ENCODE peak calls at places on chromosome 11, in five cellular contexts. Z is Peyer's patch; L is right atrium auricular region; D is CD8-positive, alpha-beta memory T cell; V is brain microvascular endothelial cell. P is an unnamed sample. For H3K27me3, the result is how much of the 10 kb centered on the place peaks cover.

GRCh38 chr11:92253945-92254344 is 29.3 kb downstream of the FAT3 start:
- DNase-seq in D (no peak), Z (no peak), L (no peak), V (no peak), P (no peak)

GRCh38 chr11:104380358-104380757 is 216.4 kb upstream of the PDGFD start:
- DNase-seq in V (no peak), D (no peak), Z (no peak), L (no peak), P (no peak)

GRCh38 chr11:116187026-116187425 is 585.8 kb downstream of the BUD13 start:
- DNase-seq in V (no peak), L (no peak), Z (no peak), D (no peak), P (no peak)

GRCh38 chr11:133936136-133936535 is 20.6 kb downstream of the IGSF9B start:
- DNase-seq in V (no peak), D (no peak), Z (no peak), L (no peak), P (no peak)

GRCh38 chr11:11243258-11243789 is 109.7 kb downstream of the CSNK2A3 start:
- DNase-seq in D (no peak), Z (no peak), L (peak), V (no peak), P (no peak)

GRCh38 chr11:11396290-11397042 is 43.4 kb upstream of the CSNK2A3 start:
- DNase-seq in V (peak), Z (no peak), D (no peak), L (no peak), P (no peak)

GRCh38 chr11:33847251-33847650 is 44.6 kb downstream of the LMO2 start:
- DNase-seq in V (no peak), L (no peak), D (no peak), Z (no peak), P (no peak)

GRCh38 chr11:83257638-83258229 is 28.4 kb downstream of the CCDC90B start:
- DNase-seq in Z (no peak), D (no peak), V (peak), L (no peak), P (no peak)

GRCh38 chr11:18270102-18270501 is 4.0 kb downstream of the SAA1 start:
- DNase-seq in V (no peak), Z (no peak), L (no peak), D (no peak), P (no peak)

GRCh38 chr11:60922906-60923305 is 1.4 kb upstream of the TMEM132A start:
- DNase-seq in L (no peak), V (no peak), Z (peak), D (no peak), P (no peak)

GRCh38 chr11:107741044-107741823 is 29.4 kb upstream of the SLN start:
- DNase-seq in D (no peak), Z (no peak), L (no peak), V (peak), P (no peak)

GRCh38 chr11:83609181-83609580 is 323.0 kb upstream of the CCDC90B start:
- DNase-seq in V (no peak), L (no peak), Z (no peak), D (no peak), P (no peak)

GRCh38 chr11:102868359-102868758 is 6.4 kb downstream of the MMP12 start:
- DNase-seq in Z (no peak), V (no peak), L (no peak), D (no peak), P (no peak)
- H3K27ac ChIP-seq in Z (no peak), V (no peak), L (no peak), D (no peak), P (no peak)

GRCh38 chr11:123375832-123376231 is 54.2 kb upstream of the GRAMD1B start:
- DNase-seq in L (no peak), V (no peak), Z (no peak), D (no peak), P (no peak)

GRCh38 chr11:123371506-123372297 is 58.4 kb upstream of the GRAMD1B start:
- DNase-seq in V (no peak), Z (no peak), L (no peak), D (no peak), P (no peak)

GRCh38 chr11:123377355-123377754 is 52.7 kb upstream of the GRAMD1B start:
- DNase-seq in V (no peak), L (no peak), D (no peak), Z (no peak), P (no peak)

GRCh38 chr11:123374622-123374968 is 55.5 kb upstream of the GRAMD1B start:
- DNase-seq in Z (no peak), L (no peak), V (no peak), D (no peak), P (no peak)

GRCh38 chr11:123373754-123374621 is 56.1 kb upstream of the GRAMD1B start:
- DNase-seq in D (no peak), L (no peak), Z (no peak), V (no peak), P (no peak)
- H3K27me3 ChIP-seq in D (under half), L (under half), Z (under half), V (under half), P (under half)

GRCh38 chr11:79244805-79245197 is 196.0 kb downstream of the TENM4 start:
- DNase-seq in V (no peak), Z (no peak), D (no peak), L (no peak), P (no peak)
- H3K27ac ChIP-seq in V (peak), Z (no peak), D (no peak), L (no peak), P (no peak)

GRCh38 chr11:555500-556174 is 4.9 kb downstream of the LMNTD2 start:
- DNase-seq in Z (no peak), L (no peak), V (no peak), D (no peak), P (no peak)
- H3K27me3 ChIP-seq in Z (under half), L (under half), V (under half), D (under half), P (under half)

DNA sequence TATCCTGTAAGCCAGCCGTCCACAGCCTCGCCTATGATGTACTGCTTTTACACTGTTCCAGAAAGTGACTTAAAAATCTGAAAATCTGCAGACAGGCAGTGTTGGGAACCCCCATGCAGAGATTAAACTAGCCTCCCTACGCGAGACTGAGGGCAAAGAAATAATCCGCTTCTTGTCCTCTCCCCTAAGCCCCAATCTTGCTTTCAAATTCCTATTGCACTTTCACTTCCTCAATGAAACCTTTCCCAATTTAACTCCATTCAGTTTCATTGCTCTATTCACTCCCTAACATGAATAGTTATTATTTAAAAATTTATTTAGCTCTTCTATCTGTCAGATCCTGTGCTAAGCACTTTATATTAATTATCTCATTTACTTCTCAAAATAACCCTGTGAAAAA is 224.9 kb downstream of the BLID start:
- DNase-seq in Z (no peak), L (no peak), V (no peak), D (no peak), P (no peak)
- H3K27ac ChIP-seq in Z (no peak), L (no peak), V (peak), D (no peak), P (no peak)

GRCh38 chr11:68261749-68262543 is 9.8 kb downstream of the C11orf24 start:
- DNase-seq in L (no peak), D (no peak), Z (no peak), V (no peak), P (no peak)

GRCh38 chr11:68261006-68261405 is 10.8 kb downstream of the C11orf24 start:
- DNase-seq in V (no peak), D (no peak), L (no peak), Z (no peak), P (no peak)

GRCh38 chr11:68259122-68259959 is 12.4 kb downstream of the C11orf24 start:
- DNase-seq in Z (no peak), L (no peak), D (no peak), V (no peak), P (no peak)

GRCh38 chr11:68262544-68262827 is 9.3 kb downstream of the C11orf24 start:
- DNase-seq in D (no peak), V (no peak), Z (no peak), L (no peak), P (no peak)

GRCh38 chr11:68260484-68260883 is 11.3 kb downstream of the C11orf24 start:
- DNase-seq in Z (no peak), L (no peak), D (no peak), V (no peak), P (no peak)
- H3K27me3 ChIP-seq in Z (under half), L (under half), D (under half), V (under half), P (under half)

GRCh38 chr11:119712459-119713360 is 16.3 kb downstream of the NECTIN1 start:
- DNase-seq in V (no peak), Z (no peak), D (no peak), L (no peak), P (no peak)
- H3K27ac ChIP-seq in V (no peak), Z (no peak), D (no peak), L (no peak), P (no peak)

P was measured in CD4-positive, alpha-beta T cell.